ENCODE peak calls at places on chromosome 4, in four cellular contexts. V, X, J and I are unnamed samples.

GRCh38 chr4:6062133-6062532 is 43.9 kb upstream of the C4orf50 start:
- DNase-seq in J (no peak), X (no peak), V (no peak), I (no peak)

GRCh38 chr4:21012851-21013331 is 312.6 kb downstream of the PACRGL start:
- DNase-seq in V (peak; percentile 6), J (no peak), X (no peak), I (peak; percentile 77)

GRCh38 chr4:181959121-181959520 is 284.1 kb upstream of the TENM3 start:
- DNase-seq in V (peak; percentile 87), X (no peak), J (no peak), I (peak; percentile 69)

GRCh38 chr4:8200302-8200975 is 1.3 kb downstream of the SH3TC1 start:
- DNase-seq in J (no peak), X (no peak), V (peak; percentile 14), I (no peak)

GRCh38 chr4:2353222-2354107 is 65.0 kb downstream of the ZFYVE28 start:
- DNase-seq in V (no peak), J (no peak), X (no peak), I (no peak)

GRCh38 chr4:168388890-168389289 is 70.3 kb upstream of the DDX60 start:
- DNase-seq in J (no peak), X (no peak), V (peak; percentile 68), I (peak; percentile 62)

GRCh38 chr4:173337463-173337862 is 3.3 kb upstream of the HMGB2 start:
- DNase-seq in J (no peak), X (no peak), V (no peak), I (no peak)

GRCh38 chr4:114563536-114564315 is 34.9 kb upstream of the UGT8 start:
- DNase-seq in X (no peak), J (no peak), V (no peak), I (peak; percentile 13)

GRCh38 chr4:8939887-8940742 is 68.5 kb upstream of the HMX1 start:
- DNase-seq in X (no peak), V (no peak), J (no peak), I (no peak)

GRCh38 chr4:47213971-47214370 is 182.6 kb downstream of the GABRB1 start:
- DNase-seq in X (no peak), J (no peak), V (peak; percentile 93), I (peak; percentile 54)

GRCh38 chr4:186689476-186689875 is 34.2 kb downstream of the FAT1 start:
- DNase-seq in J (no peak), X (no peak), V (no peak), I (no peak)

GRCh38 chr4:121030151-121030550 is 42.2 kb downstream of the NDNF start:
- DNase-seq in J (no peak), V (no peak), X (no peak), I (no peak)

GRCh38 chr4:81003549-81004240 is 26.8 kb upstream of the BMP3 start:
- DNase-seq in X (no peak), J (no peak), V (no peak), I (no peak)

GRCh38 chr4:138537739-138538138 is 295.6 kb upstream of the SLC7A11 start:
- DNase-seq in X (no peak), V (no peak), J (no peak), I (no peak)

GRCh38 chr4:185016946-185017797 is 1.1 kb upstream of the HELT start:
- DNase-seq in J (no peak), V (peak; percentile 32), X (no peak), I (no peak)

GRCh38 chr4:31370866-31371465 is 650.8 kb downstream of the PCDH7 start:
- DNase-seq in J (no peak), X (no peak), V (peak; percentile 58), I (peak; percentile 73)

GRCh38 chr4:96354036-96354712 is 514.3 kb downstream of the PDHA2 start:
- DNase-seq in J (no peak), V (no peak), X (no peak), I (peak; percentile 8)

GRCh38 chr4:185508162-185508561 is 27.1 kb downstream of the PDLIM3 start:
- DNase-seq in V (no peak), J (no peak), X (no peak), I (peak; percentile 67)

GRCh38 chr4:152266831-152267480 is 268.9 kb downstream of the FBXW7 start:
- DNase-seq in V (no peak), J (no peak), X (no peak), I (no peak)

GRCh38 chr4:2790583-2791517 is 2.0 kb upstream of the SH3BP2 start:
- DNase-seq in J (no peak), X (no peak), V (no peak), I (no peak)

GRCh38 chr4:151584101-151584500 is 175.1 kb downstream of the FHIP1A start:
- DNase-seq in J (no peak), V (no peak), X (no peak), I (no peak)